ENCODE peak calls at places on chromosomes 6 and 20, in seven cellular contexts. One of them, this sample, is unnamed.

GRCh38 chr20:58233881-58234528 is 5.6 kb upstream of the ANKRD60 start:
- DNase-seq in RWPE2: peak; percentile 64
- DNase-seq in ovary: peak; percentile 31
- DNase-seq in heart right ventricle: peak; percentile 30
- DNase-seq in ascending aorta: no peak
- DNase-seq in prostate gland: no peak
- DNase-seq in uterus: no peak
- DNase-seq in this sample: no peak

GRCh38 chr6:110528051-110528929 is 51.9 kb upstream of the SLC22A16 start:
- DNase-seq in heart right ventricle: no peak
- DNase-seq in prostate gland: peak; percentile 73
- DNase-seq in RWPE2: no peak
- DNase-seq in ovary: peak; percentile 60
- DNase-seq in ascending aorta: no peak
- DNase-seq in uterus: peak; percentile 54
- DNase-seq in this sample: no peak

GRCh38 chr6:105814745-105815536 is 271.2 kb upstream of the PRDM1 start:
- DNase-seq in uterus: no peak
- DNase-seq in ovary: no peak
- DNase-seq in RWPE2: no peak
- DNase-seq in heart right ventricle: no peak
- DNase-seq in ascending aorta: no peak
- DNase-seq in prostate gland: no peak
- DNase-seq in this sample: no peak

GRCh38 chr6:153449279-153449678 is 318.2 kb upstream of the RGS17 start:
- DNase-seq in uterus: no peak
- DNase-seq in ascending aorta: no peak
- DNase-seq in prostate gland: no peak
- DNase-seq in ovary: no peak
- DNase-seq in RWPE2: no peak
- DNase-seq in heart right ventricle: no peak
- DNase-seq in this sample: no peak

GRCh38 chr20:51413753-51414323 is 128.7 kb downstream of the NFATC2 start:
- DNase-seq in ascending aorta: no peak
- DNase-seq in uterus: no peak
- DNase-seq in prostate gland: no peak
- DNase-seq in ovary: no peak
- DNase-seq in RWPE2: no peak
- DNase-seq in heart right ventricle: no peak
- DNase-seq in this sample: no peak

GRCh38 chr6:1720620-1721322 is 111.1 kb downstream of the FOXC1 start:
- DNase-seq in uterus: no peak
- DNase-seq in ascending aorta: no peak
- DNase-seq in heart right ventricle: no peak
- DNase-seq in ovary: no peak
- DNase-seq in RWPE2: no peak
- DNase-seq in prostate gland: no peak
- DNase-seq in this sample: no peak

GRCh38 chr6:111980979-111981378 is 72.9 kb upstream of the CCN6 start:
- DNase-seq in ascending aorta: no peak
- DNase-seq in RWPE2: no peak
- DNase-seq in ovary: no peak
- DNase-seq in prostate gland: no peak
- DNase-seq in heart right ventricle: peak; percentile 25
- DNase-seq in uterus: no peak
- DNase-seq in this sample: peak; percentile 41

GRCh38 chr6:127737009-127737486 is 160.1 kb downstream of the C6orf58 start:
- DNase-seq in RWPE2: no peak
- DNase-seq in uterus: peak; percentile 17
- DNase-seq in prostate gland: peak; percentile 58
- DNase-seq in ascending aorta: no peak
- DNase-seq in heart right ventricle: no peak
- DNase-seq in ovary: peak; percentile 30
- DNase-seq in this sample: no peak

GRCh38 chr6:161941565-161941964 is 667.7 kb upstream of the AGPAT4 start:
- DNase-seq in RWPE2: no peak
- DNase-seq in heart right ventricle: no peak
- DNase-seq in ascending aorta: no peak
- DNase-seq in ovary: no peak
- DNase-seq in uterus: no peak
- DNase-seq in prostate gland: no peak
- DNase-seq in this sample: no peak

GRCh38 chr6:140480852-140481251 is 1106.4 kb upstream of the CITED2 start:
- DNase-seq in RWPE2: no peak
- DNase-seq in heart right ventricle: no peak
- DNase-seq in ascending aorta: no peak
- DNase-seq in prostate gland: no peak
- DNase-seq in uterus: no peak
- DNase-seq in ovary: peak; percentile 25
- DNase-seq in this sample: peak; percentile 55

GRCh38 chr6:106754215-106754614 is 124.8 kb downstream of the QRSL1 start:
- DNase-seq in heart right ventricle: no peak
- DNase-seq in ascending aorta: no peak
- DNase-seq in ovary: no peak
- DNase-seq in RWPE2: no peak
- DNase-seq in uterus: no peak
- DNase-seq in prostate gland: no peak
- DNase-seq in this sample: no peak

GRCh38 chr6:49888742-49889431 is 22.6 kb upstream of the CRISP1 start:
- DNase-seq in uterus: no peak
- DNase-seq in ovary: no peak
- DNase-seq in ascending aorta: no peak
- DNase-seq in heart right ventricle: no peak
- DNase-seq in RWPE2: no peak
- DNase-seq in prostate gland: no peak
- DNase-seq in this sample: no peak

GRCh38 chr6:148451690-148452089 is 109.1 kb downstream of the SASH1 start:
- DNase-seq in ovary: no peak
- DNase-seq in prostate gland: no peak
- DNase-seq in ascending aorta: no peak
- DNase-seq in heart right ventricle: peak; percentile 42
- DNase-seq in RWPE2: no peak
- DNase-seq in uterus: no peak
- DNase-seq in this sample: no peak

GRCh38 chr20:53413188-53413631 is 180.4 kb downstream of the ZNF217 start:
- DNase-seq in uterus: no peak
- DNase-seq in ascending aorta: no peak
- DNase-seq in heart right ventricle: peak; percentile 17
- DNase-seq in prostate gland: peak; percentile 7
- DNase-seq in RWPE2: no peak
- DNase-seq in ovary: peak; percentile 18
- DNase-seq in this sample: peak; percentile 53

GRCh38 chr6:138512615-138513014 is 13.3 kb upstream of the NHSL1 start:
- DNase-seq in heart right ventricle: no peak
- DNase-seq in ascending aorta: no peak
- DNase-seq in ovary: no peak
- DNase-seq in prostate gland: no peak
- DNase-seq in uterus: no peak
- DNase-seq in RWPE2: no peak
- DNase-seq in this sample: no peak

GRCh38 chr6:164415832-164416563 is 893.4 kb downstream of the C6orf118 start:
- DNase-seq in uterus: no peak
- DNase-seq in ovary: no peak
- DNase-seq in ascending aorta: no peak
- DNase-seq in prostate gland: no peak
- DNase-seq in RWPE2: no peak
- DNase-seq in heart right ventricle: no peak
- DNase-seq in this sample: no peak

GRCh38 chr20:34515484-34516037 is 661 bp upstream of the DYNLRB1 start:
- DNase-seq in prostate gland: peak; percentile 73
- DNase-seq in ascending aorta: no peak
- DNase-seq in RWPE2: peak; percentile 96
- DNase-seq in uterus: peak; percentile 51
- DNase-seq in ovary: peak; percentile 39
- DNase-seq in heart right ventricle: peak; percentile 24
- DNase-seq in this sample: peak; percentile 28

GRCh38 chr20:49505518-49505917 is 23.1 kb upstream of the KCNB1 start:
- DNase-seq in ascending aorta: no peak
- DNase-seq in heart right ventricle: no peak
- DNase-seq in RWPE2: peak; percentile 78
- DNase-seq in uterus: peak; percentile 58
- DNase-seq in ovary: peak; percentile 37
- DNase-seq in prostate gland: no peak
- DNase-seq in this sample: peak; percentile 67

GRCh38 chr20:49507741-49508434 is 25.4 kb upstream of the KCNB1 start:
- DNase-seq in ovary: no peak
- DNase-seq in heart right ventricle: no peak
- DNase-seq in prostate gland: peak; percentile 57
- DNase-seq in ascending aorta: no peak
- DNase-seq in RWPE2: peak; percentile 91
- DNase-seq in uterus: no peak
- DNase-seq in this sample: no peak

GRCh38 chr20:49510562-49511117 is 28.2 kb upstream of the KCNB1 start:
- DNase-seq in prostate gland: peak; percentile 53
- DNase-seq in ascending aorta: no peak
- DNase-seq in RWPE2: peak; percentile 83
- DNase-seq in heart right ventricle: peak; percentile 59
- DNase-seq in uterus: peak; percentile 91
- DNase-seq in ovary: peak; percentile 73
- DNase-seq in this sample: peak; percentile 88

GRCh38 chr20:49511788-49512525 is 29.5 kb upstream of the KCNB1 start:
- DNase-seq in RWPE2: no peak
- DNase-seq in uterus: no peak
- DNase-seq in ascending aorta: no peak
- DNase-seq in heart right ventricle: no peak
- DNase-seq in ovary: no peak
- DNase-seq in prostate gland: no peak
- DNase-seq in this sample: no peak

DNA sequence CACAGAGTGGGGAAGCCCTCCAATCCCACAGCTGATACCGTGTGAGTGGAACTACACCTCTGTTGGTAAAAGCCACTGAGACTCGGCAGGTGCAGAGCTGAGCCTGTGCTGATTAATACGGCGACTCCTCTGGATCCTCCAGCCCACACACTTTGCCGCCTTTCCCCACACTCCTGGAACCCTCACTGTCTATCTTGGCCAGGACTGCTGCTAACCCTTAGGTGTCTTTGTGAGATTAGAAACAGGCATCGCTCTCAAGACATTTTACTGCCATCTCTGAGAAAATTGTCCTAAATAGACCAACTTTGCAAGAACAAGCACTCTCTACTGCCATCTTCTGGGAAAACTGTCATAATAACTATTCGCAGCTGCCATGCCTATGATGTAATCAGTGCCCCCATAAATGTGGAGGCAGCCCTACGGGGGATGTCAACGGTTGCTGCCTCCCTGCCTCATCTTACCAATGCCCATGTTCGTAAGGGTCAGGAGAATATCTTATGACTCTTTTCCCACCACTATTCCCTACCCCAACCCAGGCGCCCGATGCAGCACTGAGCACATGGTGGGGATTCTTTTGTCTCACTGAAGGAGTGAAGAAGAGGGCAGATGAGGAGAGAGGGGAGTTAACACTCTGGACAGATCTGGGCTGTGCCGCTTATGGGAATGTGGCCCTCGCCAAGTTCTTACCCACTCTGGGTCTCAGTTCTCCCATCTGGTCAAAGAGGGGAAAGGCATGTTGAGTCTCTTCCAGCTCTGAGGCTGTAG is 26.1 kb upstream of the KCNB1 start:
- DNase-seq in heart right ventricle: no peak
- DNase-seq in RWPE2: peak; percentile 68
- DNase-seq in ovary: no peak
- DNase-seq in ascending aorta: no peak
- DNase-seq in prostate gland: no peak
- DNase-seq in uterus: no peak
- DNase-seq in this sample: no peak
- TF ChIP-seq CTCF in heart right ventricle: peak; percentile 57
- TF ChIP-seq CTCF in RWPE2: peak; percentile 98
- TF ChIP-seq CTCF in ovary: peak; percentile 29
- TF ChIP-seq CTCF in ascending aorta: peak; percentile 51
- TF ChIP-seq CTCF in prostate gland: peak; percentile 50
- TF ChIP-seq CTCF in uterus: peak; percentile 66
- TF ChIP-seq CTCF in this sample: peak; percentile 52

DNA sequence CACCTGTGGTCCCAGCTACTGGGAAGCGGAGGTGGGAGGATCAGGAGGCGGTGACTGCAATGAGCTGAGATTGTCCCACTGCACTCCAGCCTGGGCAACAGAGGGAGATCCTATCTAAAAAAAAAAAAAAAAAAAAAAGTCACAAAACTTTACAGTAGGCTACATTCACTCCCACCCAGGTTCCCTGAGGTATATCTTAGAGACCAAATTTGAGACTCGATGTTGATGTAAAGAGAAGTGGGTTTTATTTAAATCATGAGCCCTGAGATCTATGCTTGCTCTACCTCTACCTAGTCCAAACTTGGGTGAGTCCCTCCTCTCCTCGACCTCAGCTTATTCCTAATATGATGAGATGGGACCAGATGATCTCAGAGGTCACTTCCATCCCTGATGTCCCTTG is 8.8 kb upstream of the DEF6 start:
- DNase-seq in ovary: no peak
- DNase-seq in uterus: no peak
- DNase-seq in prostate gland: no peak
- DNase-seq in heart right ventricle: no peak
- DNase-seq in RWPE2: no peak
- DNase-seq in ascending aorta: no peak
- DNase-seq in this sample: no peak
- H3K4me1 ChIP-seq in ovary: no peaks in the 10 kb centered on the region
- H3K4me1 ChIP-seq in uterus: no peaks in the 10 kb centered on the region
- H3K4me1 ChIP-seq in prostate gland: no peaks in the 10 kb centered on the region
- H3K4me1 ChIP-seq in heart right ventricle: no peaks in the 10 kb centered on the region
- H3K4me1 ChIP-seq in RWPE2: no peaks in the 10 kb centered on the region
- H3K4me1 ChIP-seq in ascending aorta: no peaks in the 10 kb centered on the region
- H3K4me1 ChIP-seq in this sample: peaks cover 19% of the 10 kb centered on the region

DNA sequence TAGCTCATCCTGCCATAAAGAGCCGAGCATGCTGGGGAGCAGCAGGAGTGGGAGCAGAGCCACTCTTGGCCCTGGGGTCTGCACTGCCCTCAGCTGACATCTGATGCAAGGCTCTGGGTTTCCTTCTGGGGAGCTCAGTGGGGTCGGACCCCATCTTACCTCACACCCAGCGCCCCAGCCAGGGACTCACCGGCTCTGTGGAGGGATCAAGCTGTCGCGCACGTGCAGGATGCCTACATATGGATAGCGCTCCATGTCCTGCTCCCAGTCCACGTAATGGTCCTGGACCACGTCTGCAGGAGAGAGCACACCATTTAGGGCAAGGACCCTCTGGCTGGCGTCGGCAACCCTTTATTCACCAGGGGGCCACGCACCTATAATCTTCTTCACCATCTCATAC is 12.2 kb downstream of the LEMD2 start:
- DNase-seq in heart right ventricle: no peak
- DNase-seq in ascending aorta: no peak
- DNase-seq in ovary: no peak
- DNase-seq in RWPE2: no peak
- DNase-seq in uterus: no peak
- DNase-seq in prostate gland: no peak
- DNase-seq in this sample: no peak
- H3K36me3 ChIP-seq in heart right ventricle: peaks cover 99% of the 10 kb centered on the region
- H3K36me3 ChIP-seq in ascending aorta: peaks cover 84% of the 10 kb centered on the region
- H3K36me3 ChIP-seq in ovary: no peaks in the 10 kb centered on the region
- H3K36me3 ChIP-seq in RWPE2: peaks cover 83% of the 10 kb centered on the region
- H3K36me3 ChIP-seq in uterus: no peaks in the 10 kb centered on the region
- H3K36me3 ChIP-seq in prostate gland: peaks cover 33% of the 10 kb centered on the region
- H3K36me3 ChIP-seq in this sample: peaks cover 29% of the 10 kb centered on the region

DNA sequence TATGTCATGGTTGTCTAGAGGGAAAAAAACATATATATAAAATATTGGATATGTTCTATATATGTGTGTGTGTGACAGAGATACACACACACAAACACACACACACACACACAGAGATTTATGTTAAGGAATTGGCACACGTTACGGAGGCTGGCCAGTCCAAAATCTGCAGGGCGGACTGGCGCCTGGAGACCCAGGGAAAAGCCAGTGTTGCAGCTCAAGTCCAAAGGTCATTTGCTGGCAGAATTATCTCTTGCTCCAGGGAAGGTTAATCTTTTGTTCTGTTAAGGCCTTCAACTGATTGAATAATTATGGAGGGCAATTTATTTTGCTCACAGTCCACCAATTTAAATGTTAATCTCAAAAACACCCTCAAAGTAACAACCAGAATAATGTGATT is 37.5 kb upstream of the PDE7B start:
- DNase-seq in heart right ventricle: no peak
- DNase-seq in ascending aorta: no peak
- DNase-seq in ovary: no peak
- DNase-seq in RWPE2: no peak
- DNase-seq in uterus: no peak
- DNase-seq in prostate gland: no peak
- DNase-seq in this sample: no peak
- TF ChIP-seq CTCF in heart right ventricle: no peak
- TF ChIP-seq CTCF in ascending aorta: no peak
- TF ChIP-seq CTCF in ovary: no peak
- TF ChIP-seq CTCF in RWPE2: no peak
- TF ChIP-seq CTCF in uterus: no peak
- TF ChIP-seq CTCF in prostate gland: no peak
- TF ChIP-seq CTCF in this sample: no peak

This sample was measured in psoas muscle.